ENCODE peak calls at places on chromosomes 2 and 18, in ten cellular contexts. S is fibroblast of lung, D is lung, W is pancreas, P is AG04450, M is body of pancreas, G is endothelial cell of umbilical vein, F is thoracic aorta, O is right cardiac atrium, R is heart left ventricle. I is an unnamed sample.

GRCh38 chr2:118292991-118293390 is 204.7 kb downstream of the INSIG2 start:
- DNase-seq in S (no peak), D (no peak), R (no peak), P (no peak), O (no peak), M (no peak), F (no peak), G (no peak), W (no peak), I (no peak)

GRCh38 chr2:191881982-191882816 is 35.3 kb upstream of the CAVIN2 start:
- DNase-seq in M (no peak), R (no peak), P (no peak), W (no peak), F (no peak), D (no peak), S (no peak), G (no peak), O (peak; percentile 41), I (no peak)

GRCh38 chr18:54263904-54264336 is 5.4 kb upstream of the POLI start:
- DNase-seq in P (no peak), D (no peak), F (no peak), W (no peak), R (no peak), M (no peak), S (no peak), O (no peak), G (no peak), I (no peak)

GRCh38 chr2:77666251-77666980 is 144.2 kb upstream of the LRRTM4 start:
- DNase-seq in S (no peak), D (no peak), O (no peak), M (no peak), G (no peak), R (no peak), P (no peak), W (no peak), F (no peak), I (no peak)

GRCh38 chr18:9991021-9992000 is 77.5 kb downstream of the VAPA start:
- DNase-seq in F (no peak), P (no peak), S (no peak), G (no peak), O (peak; percentile 52), R (no peak), W (no peak), M (no peak), D (peak; percentile 27), I (no peak)

GRCh38 chr2:157229572-157229971 is 27.9 kb upstream of the GALNT5 start:
- DNase-seq in F (no peak), W (no peak), O (no peak), S (peak; percentile 95), G (no peak), D (no peak), P (peak; percentile 58), R (no peak), M (no peak), I (no peak)

GRCh38 chr2:127586746-127587295 is 51.3 kb downstream of the MYO7B start:
- DNase-seq in O (no peak), W (no peak), R (no peak), S (no peak), P (no peak), G (no peak), M (no peak), D (no peak), F (no peak), I (peak; percentile 20)

GRCh38 chr2:127355407-127356008 is 32.3 kb downstream of the MAP3K2 start:
- DNase-seq in S (peak; percentile 21), G (peak; percentile 25), W (no peak), R (no peak), O (no peak), D (no peak), F (no peak), P (no peak), M (peak; percentile 16), I (no peak)

GRCh38 chr2:142040554-142040953 is 90.3 kb downstream of the LRP1B start:
- DNase-seq in G (no peak), S (no peak), M (no peak), P (no peak), W (no peak), R (no peak), O (no peak), D (no peak), F (no peak), I (no peak)

GRCh38 chr2:38835015-38835601 is 40.6 kb downstream of the DHX57 start:
- DNase-seq in P (no peak), W (no peak), M (no peak), R (no peak), D (no peak), G (peak; percentile 40), F (no peak), O (no peak), S (peak; percentile 39), I (no peak)

GRCh38 chr2:36481709-36482108 is 116.3 kb downstream of the FEZ2 start:
- DNase-seq in G (no peak), M (no peak), P (no peak), S (no peak), R (no peak), W (no peak), F (no peak), D (no peak), O (no peak), I (no peak)

GRCh38 chr2:162106146-162106551 is 32.1 kb upstream of the DPP4 start:
- DNase-seq in M (no peak), G (no peak), P (no peak), D (no peak), O (no peak), F (no peak), S (peak; percentile 42), W (no peak), R (no peak), I (no peak)
- H3K27ac ChIP-seq in M (no peak overlapping the region), G (no peak overlapping the region), P (no peak overlapping the region), D (peak overlapping the region; percentile 41), O (peak overlapping the region; percentile 38), F (no peak overlapping the region), S (no peak overlapping the region), W (no peak overlapping the region), R (peak overlapping the region; percentile 67), I (no peak overlapping the region)

DNA sequence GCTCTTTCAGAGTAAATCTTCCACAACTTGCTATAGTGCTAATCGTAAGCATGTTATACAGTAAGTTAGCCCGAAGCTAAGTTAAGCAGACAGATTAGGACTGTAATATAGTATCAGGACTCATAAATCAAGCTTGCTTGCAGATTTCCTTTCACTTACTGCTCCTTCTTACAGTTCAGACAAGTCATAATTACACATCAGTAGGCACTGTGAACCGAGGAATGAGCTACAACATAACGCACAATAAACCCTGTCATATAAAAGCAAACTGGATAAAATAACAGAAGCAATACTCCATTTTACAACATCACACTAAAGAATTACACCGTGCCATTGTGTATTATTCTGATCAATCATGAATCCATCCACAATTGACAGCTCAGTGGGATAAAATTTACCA is 832.6 kb upstream of the ZEB2 start:
- DNase-seq in S (no peak), R (no peak), O (no peak), G (no peak), W (no peak), D (no peak), F (no peak), M (no peak), P (no peak), I (no peak)
- H3K27ac ChIP-seq in S (no peak overlapping the region), R (no peak overlapping the region), O (no peak overlapping the region), G (no peak overlapping the region), W (no peak overlapping the region), D (no peak overlapping the region), F (no peak overlapping the region), M (no peak overlapping the region), P (no peak overlapping the region), I (no peak overlapping the region)

GRCh38 chr2:152598975-152599724 is 118.1 kb downstream of the PRPF40A start:
- DNase-seq in R (no peak), P (no peak), W (no peak), M (no peak), F (no peak), D (no peak), G (no peak), O (no peak), S (no peak), I (no peak)

GRCh38 chr2:152600051-152600657 is 117.1 kb downstream of the PRPF40A start:
- DNase-seq in O (no peak), G (no peak), M (no peak), S (no peak), W (no peak), P (no peak), R (no peak), D (no peak), F (no peak), I (no peak)

GRCh38 chr2:152602750-152603149 is 114.5 kb downstream of the PRPF40A start:
- DNase-seq in W (no peak), P (no peak), O (no peak), S (no peak), D (no peak), M (no peak), G (no peak), F (no peak), R (no peak), I (no peak)

GRCh38 chr2:152606081-152606480 is 111.2 kb downstream of the PRPF40A start:
- DNase-seq in M (no peak), G (no peak), D (no peak), R (no peak), F (no peak), O (no peak), P (no peak), W (no peak), S (no peak), I (no peak)

GRCh38 chr2:152600698-152601097 is 116.6 kb downstream of the PRPF40A start:
- DNase-seq in W (no peak), F (no peak), M (no peak), O (no peak), P (no peak), D (no peak), R (no peak), G (no peak), S (peak; percentile 47), I (no peak)
- H3K27ac ChIP-seq in W (no peak overlapping the region), F (no peak overlapping the region), M (no peak overlapping the region), O (no peak overlapping the region), P (no peak overlapping the region), D (no peak overlapping the region), R (no peak overlapping the region), G (no peak overlapping the region), S (no peak overlapping the region), I (no peak overlapping the region)

GRCh38 chr2:202491514-202491913 is 115.4 kb downstream of the BMPR2 start:
- DNase-seq in M (no peak), D (no peak), R (no peak), P (no peak), O (no peak), S (no peak), F (no peak), G (no peak), W (no peak), I (no peak)

GRCh38 chr2:202488671-202489070 is 112.5 kb downstream of the BMPR2 start:
- DNase-seq in G (no peak), M (no peak), O (no peak), P (no peak), D (no peak), S (no peak), R (no peak), W (no peak), F (no peak), I (no peak)

GRCh38 chr2:202490479-202490878 is 114.4 kb downstream of the BMPR2 start:
- DNase-seq in M (no peak), R (no peak), W (no peak), D (no peak), P (no peak), F (no peak), G (no peak), O (no peak), S (no peak), I (no peak)

DNA sequence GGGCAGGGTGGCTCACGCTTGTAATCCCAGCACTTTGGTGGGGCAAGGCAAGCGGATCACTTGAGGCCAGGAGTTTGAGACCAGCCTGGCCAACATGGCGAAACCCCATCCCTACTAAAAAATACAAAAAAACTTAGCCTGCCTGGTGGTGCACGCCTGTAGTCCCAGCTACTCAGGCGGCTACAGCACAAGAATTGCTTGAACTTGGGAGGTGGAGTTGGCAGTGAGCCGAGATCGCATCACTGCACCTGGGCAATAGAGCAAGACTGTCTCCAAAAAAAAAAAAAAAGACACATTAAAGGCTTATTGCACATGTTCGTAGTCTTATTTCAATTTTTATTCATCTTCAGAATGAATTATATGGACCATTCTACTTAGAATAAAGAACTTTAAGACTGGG is 110.2 kb downstream of the BMPR2 start:
- DNase-seq in R (no peak), O (no peak), P (no peak), D (no peak), W (no peak), F (no peak), S (no peak), G (no peak), M (no peak), I (no peak)
- H3K27ac ChIP-seq in R (no peak overlapping the region), O (no peak overlapping the region), P (no peak overlapping the region), D (no peak overlapping the region), W (no peak overlapping the region), F (no peak overlapping the region), S (no peak overlapping the region), G (no peak overlapping the region), M (no peak overlapping the region), I (no peak overlapping the region)